ENCODE peak calls at places on chromosomes 7 and 10, in four cellular contexts. Z, A, N and J are unnamed samples.

GRCh38 chr10:70481831-70482530 is 3.4 kb downstream of the PALD1 start:
- DNase-seq in Z (no peak), A (no peak), N (no peak), J (no peak)

GRCh38 chr7:124532166-124532565 is 233.4 kb downstream of the GPR37 start:
- DNase-seq in Z (no peak), A (no peak), N (no peak), J (no peak)

GRCh38 chr7:17130281-17131059 is 168.0 kb upstream of the AHR start:
- DNase-seq in Z (peak; percentile 98), A (no peak), N (no peak), J (no peak)

GRCh38 chr10:112711366-112711765 is 238.7 kb upstream of the TCF7L2 start:
- DNase-seq in Z (no peak), A (no peak), N (no peak), J (no peak)

GRCh38 chr7:54906963-54907362 is 111.9 kb upstream of the EGFR start:
- DNase-seq in Z (no peak), A (no peak), N (no peak), J (no peak)

GRCh38 chr7:29177963-29178612 is 16.5 kb upstream of the CHN2 start:
- DNase-seq in Z (no peak), A (no peak), N (no peak), J (no peak)

GRCh38 chr10:42950606-42951485 is 126.0 kb upstream of the RET start:
- DNase-seq in Z (no peak), A (no peak), N (no peak), J (no peak)

GRCh38 chr7:121954803-121955202 is 81.8 kb downstream of the PTPRZ1 start:
- DNase-seq in Z (no peak), A (no peak), N (no peak), J (no peak)

GRCh38 chr7:136303162-136303561 is 326.0 kb upstream of the MTPN start:
- DNase-seq in Z (no peak), A (no peak), N (no peak), J (no peak)

GRCh38 chr7:45021604-45022296 is 21.7 kb downstream of the CCM2 start:
- DNase-seq in Z (no peak), A (peak; percentile 45), N (no peak), J (no peak)

GRCh38 chr7:90210925-90211324 is 615 bp upstream of the STEAP2 start:
- DNase-seq in Z (peak; percentile 33), A (no peak), N (peak; percentile 12), J (no peak)

GRCh38 chr10:1121311-1121970 is 65.3 kb downstream of the WDR37 start:
- DNase-seq in Z (no peak), A (no peak), N (no peak), J (no peak)

GRCh38 chr10:127863231-127863825 is 29.4 kb downstream of the CLRN3 start:
- DNase-seq in Z (no peak), A (no peak), N (no peak), J (no peak)

GRCh38 chr10:59880019-59880717 is 26.2 kb downstream of the CCDC6 start:
- DNase-seq in Z (no peak), A (no peak), N (no peak), J (no peak)

GRCh38 chr10:105188737-105189463 is 547.8 kb downstream of the SORCS3 start:
- DNase-seq in Z (peak; percentile 9), A (no peak), N (no peak), J (no peak)

GRCh38 chr10:72753760-72754231 is 61.9 kb downstream of the MCU start:
- DNase-seq in Z (no peak), A (no peak), N (no peak), J (no peak)

GRCh38 chr7:40571796-40572195 is 437.0 kb downstream of the SUGCT start:
- DNase-seq in Z (no peak), A (no peak), N (no peak), J (no peak)

GRCh38 chr7:40784176-40784575 is 649.4 kb downstream of the SUGCT start:
- DNase-seq in Z (no peak), A (no peak), N (no peak), J (no peak)

GRCh38 chr7:28207486-28208158 is 27.0 kb upstream of the JAZF1 start:
- DNase-seq in Z (no peak), A (peak; percentile 41), N (no peak), J (no peak)

GRCh38 chr7:5827755-5828154 is 46.3 kb upstream of the RNF216 start:
- DNase-seq in Z (peak; percentile 25), A (no peak), N (peak; percentile 60), J (peak; percentile 64)

GRCh38 chr7:15577600-15577999 is 15.8 kb upstream of the AGMO start:
- DNase-seq in Z (no peak), A (no peak), N (no peak), J (no peak)

GRCh38 chr7:139252451-139252850 is 21.4 kb downstream of the UBN2 start:
- DNase-seq in Z (no peak), A (no peak), N (no peak), J (no peak)

GRCh38 chr7:147485660-147486210 is 1104.8 kb upstream of the C7orf33 start:
- DNase-seq in Z (no peak), A (no peak), N (no peak), J (no peak)

GRCh38 chr7:105493928-105494325 is 28.1 kb downstream of the PUS7 start:
- DNase-seq in Z (no peak), A (no peak), N (no peak), J (no peak)

GRCh38 chr10:65805993-65806392 is 1119.8 kb upstream of the LRRTM3 start:
- DNase-seq in Z (no peak), A (no peak), N (no peak), J (no peak)

GRCh38 chr10:18140149-18140956 is at the start of gene CACNB2:
- DNase-seq in Z (peak; percentile 10), A (no peak), N (peak; percentile 70), J (no peak)

GRCh38 chr7:92042056-92042737 is 92.1 kb downstream of the CYP51A1 start:
- DNase-seq in Z (peak; percentile 96), A (no peak), N (no peak), J (no peak)

GRCh38 chr10:55628260-55628701 is 732.8 kb downstream of the ZWINT start:
- DNase-seq in Z (no peak), A (no peak), N (peak; percentile 61), J (no peak)

GRCh38 chr10:31768467-31768866 is 160.2 kb downstream of the ARHGAP12 start:
- DNase-seq in Z (no peak), A (no peak), N (no peak), J (no peak)

GRCh38 chr7:37390149-37390548 is 58.5 kb downstream of the ELMO1 start:
- DNase-seq in Z (no peak), A (no peak), N (no peak), J (no peak)

GRCh38 chr7:100585511-100586265 is at the start of gene LRCH4:
- DNase-seq in Z (no peak), A (no peak), N (peak; percentile 74), J (peak; percentile 98)
- TF ChIP-seq NR2C2 in Z (peak; percentile 51), A (no peak), N (no peak), J (no peak)

GRCh38 chr10:132599712-132600111 is 62.1 kb downstream of the INPP5A start:
- DNase-seq in Z (no peak), A (no peak), N (no peak), J (no peak)
- TF ChIP-seq NR2C2 in Z (no peak), A (no peak), N (no peak), J (no peak)

GRCh38 chr7:66845382-66846095 is 75.5 kb upstream of the TMEM248 start:
- DNase-seq in Z (no peak), A (no peak), N (no peak), J (peak; percentile 50)
- TF ChIP-seq NR2C2 in Z (no peak), A (no peak), N (no peak), J (no peak)

GRCh38 chr10:22379059-22379458 is 33.8 kb downstream of the SPAG6 start:
- DNase-seq in Z (no peak), A (peak; percentile 39), N (no peak), J (no peak)
- TF ChIP-seq NR2C2 in Z (no peak), A (no peak), N (no peak), J (no peak)